ENCODE peak calls at places on chromosome 18, in four cellular contexts. U is tibial artery, E is left cardiac atrium, N is astrocyte of the spinal cord. I is an unnamed sample.

GRCh38 chr18:75658330-75658729 is 230.8 kb upstream of the SMIM21 start:
- DNase-seq in U (no peak), E (no peak), N (no peak), I (no peak)

GRCh38 chr18:8522756-8523155 is 86.5 kb upstream of the RAB12 start:
- DNase-seq in U (no peak), E (no peak), N (no peak), I (no peak)

GRCh38 chr18:59751186-59751585 is 54.0 kb upstream of the CCBE1 start:
- DNase-seq in U (no peak), E (no peak), N (no peak), I (no peak)

GRCh38 chr18:34633368-34633767 is 76.7 kb upstream of the DTNA start:
- DNase-seq in U (no peak), E (no peak), N (no peak), I (peak)

GRCh38 chr18:34159691-34160185 is 65.0 kb downstream of the NOL4 start:
- DNase-seq in U (no peak), E (no peak), N (no peak), I (no peak)

GRCh38 chr18:79943608-79944125 is 7.8 kb downstream of the SLC66A2 start:
- DNase-seq in U (no peak), E (no peak), N (no peak), I (no peak)

GRCh38 chr18:58230438-58231179 is 186.6 kb downstream of the NEDD4L start:
- DNase-seq in U (no peak), E (no peak), N (no peak), I (peak)

GRCh38 chr18:34650121-34650545 is 60.0 kb upstream of the DTNA start:
- DNase-seq in U (no peak), E (no peak), N (peak), I (peak)

GRCh38 chr18:74283255-74283554 is 8.6 kb downstream of the CYB5A start:
- DNase-seq in U (no peak), E (no peak), N (no peak), I (no peak)

GRCh38 chr18:68447286-68447685 is 267.6 kb downstream of the TMX3 start:
- DNase-seq in U (no peak), E (no peak), N (peak), I (peak)

GRCh38 chr18:23131693-23132319 is 3.5 kb upstream of the CABLES1 start:
- DNase-seq in U (peak), E (peak), N (peak), I (peak)

GRCh38 chr18:22709288-22710060 is 223.7 kb upstream of the RBBP8 start:
- DNase-seq in U (no peak), E (no peak), N (no peak), I (no peak)

GRCh38 chr18:35933982-35934381 is 38.5 kb upstream of the RMP24 start:
- DNase-seq in U (no peak), E (no peak), N (no peak), I (no peak)

GRCh38 chr18:35324926-35325655 is 19.1 kb downstream of the ZNF24 start:
- DNase-seq in U (no peak), E (no peak), N (no peak), I (no peak)

GRCh38 chr18:12057419-12058039 is 36.1 kb upstream of the ANKRD62 start:
- DNase-seq in U (no peak), E (no peak), N (no peak), I (no peak)

GRCh38 chr18:66729459-66730239 is 125.8 kb upstream of the CDH19 start:
- DNase-seq in U (no peak), E (no peak), N (no peak), I (no peak)

GRCh38 chr18:44568986-44569385 is 111.7 kb upstream of the SETBP1 start:
- DNase-seq in U (no peak), E (no peak), N (no peak), I (no peak)

GRCh38 chr18:74745658-74746403 is 148.2 kb downstream of the ZNF407 start:
- DNase-seq in U (no peak), E (no peak), N (peak), I (peak)

GRCh38 chr18:21598726-21599584 is 1.5 kb downstream of the ESCO1 start:
- DNase-seq in U (peak), E (no peak), N (no peak), I (no peak)

GRCh38 chr18:41829648-41830516 is 125.2 kb upstream of the PIK3C3 start:
- DNase-seq in U (no peak), E (no peak), N (no peak), I (no peak)

GRCh38 chr18:12334280-12335262 is 26.5 kb downstream of the TUBB6 start:
- DNase-seq in U (no peak), E (peak), N (no peak), I (no peak)

GRCh38 chr18:39667905-39668304 is 2102.3 kb upstream of the CELF4 start:
- DNase-seq in U (no peak), E (no peak), N (peak), I (no peak)

I was measured in astrocyte of the hippocampus.